ENCODE peak calls at places on chromosomes 16 and 17, in eight cellular contexts. Y, G, X, E, A, F, V and Z are unnamed samples.

GRCh38 chr17:50981279-50981678 is 115.1 kb upstream of the TOB1 start:
- DNase-seq in Y (no peak), G (no peak), X (no peak), E (no peak), A (no peak), F (no peak), V (no peak), Z (no peak)

GRCh38 chr17:66983414-66984021 is 19.0 kb downstream of the CACNG4 start:
- DNase-seq in Y (no peak), G (no peak), X (no peak), E (no peak), A (peak), F (no peak), V (no peak), Z (no peak)

GRCh38 chr16:89422527-89422904 is 67.8 kb downstream of the ANKRD11 start:
- DNase-seq in Y (no peak), G (no peak), X (no peak), E (no peak), A (no peak), F (no peak), V (no peak), Z (no peak)

GRCh38 chr16:56370185-56370584 is 55.2 kb downstream of the AMFR start:
- DNase-seq in Y (no peak), G (no peak), X (no peak), E (peak), A (no peak), F (no peak), V (no peak), Z (no peak)

GRCh38 chr17:39170051-39170450 is 4.1 kb upstream of the ARL5C start:
- DNase-seq in Y (no peak), G (no peak), X (no peak), E (no peak), A (no peak), F (no peak), V (no peak), Z (no peak)

GRCh38 chr16:23650674-23651073 is 9.4 kb downstream of the DCTN5 start:
- DNase-seq in Y (no peak), G (no peak), X (no peak), E (no peak), A (no peak), F (no peak), V (no peak), Z (no peak)

GRCh38 chr17:17562145-17562529 is 29.4 kb downstream of the PEMT start:
- DNase-seq in Y (no peak), G (no peak), X (no peak), E (no peak), A (no peak), F (no peak), V (no peak), Z (no peak)

GRCh38 chr17:82049521-82049971 is 2.1 kb downstream of the RFNG start:
- DNase-seq in Y (no peak), G (no peak), X (no peak), E (no peak), A (no peak), F (no peak), V (no peak), Z (no peak)

GRCh38 chr16:27226476-27226875 is 23.1 kb downstream of the KDM8 start:
- DNase-seq in Y (no peak), G (no peak), X (no peak), E (no peak), A (peak), F (no peak), V (no peak), Z (no peak)

GRCh38 chr17:38538906-38539305 is 66.8 kb downstream of the SRCIN1 start:
- DNase-seq in Y (no peak), G (no peak), X (no peak), E (no peak), A (no peak), F (no peak), V (no peak), Z (no peak)

GRCh38 chr17:18105595-18105994 is 3.0 kb upstream of the MYO15A start:
- DNase-seq in Y (no peak), G (no peak), X (no peak), E (no peak), A (no peak), F (no peak), V (no peak), Z (no peak)

GRCh38 chr17:67779098-67779672 is 46.1 kb upstream of the BPTF start:
- DNase-seq in Y (no peak), G (no peak), X (peak), E (peak), A (no peak), F (peak), V (peak), Z (peak)

GRCh38 chr16:19005561-19006445 is 22.1 kb downstream of the TMC7 start:
- DNase-seq in Y (no peak), G (no peak), X (peak), E (peak), A (peak), F (no peak), V (no peak), Z (no peak)

GRCh38 chr17:8149419-8150193 is 2.6 kb downstream of the PER1 start:
- DNase-seq in Y (no peak), G (no peak), X (no peak), E (no peak), A (peak), F (no peak), V (no peak), Z (no peak)

GRCh38 chr16:83441523-83441922 is 366.3 kb upstream of the HSBP1 start:
- DNase-seq in Y (no peak), G (no peak), X (no peak), E (peak), A (no peak), F (no peak), V (no peak), Z (no peak)

GRCh38 chr17:66373944-66374817 is 71.8 kb downstream of the PRKCA start:
- DNase-seq in Y (no peak), G (no peak), X (no peak), E (no peak), A (peak), F (no peak), V (peak), Z (no peak)

GRCh38 chr16:28951410-28951943 is 740 bp downstream of the NFATC2IP start:
- DNase-seq in Y (no peak), G (no peak), X (peak), E (no peak), A (no peak), F (no peak), V (no peak), Z (no peak)